ENCODE peak calls at places on chromosomes 2 and 18, in five cellular contexts. V is fibroblast of pulmonary artery, F is heart left ventricle, K is AG10803, G is fibroblast of mammary gland. U is an unnamed sample.
A peak's percentile ranks its signal among the peaks of the same experiment; 100 is the strongest.

GRCh38 chr18:10119528-10119927 is 205.7 kb downstream of the VAPA start:
- DNase-seq in F (no peak), K (no peak), G (no peak), V (no peak), U (no peak)

GRCh38 chr2:88711897-88712296 is 20.4 kb downstream of the RPIA start:
- DNase-seq in F (no peak), K (no peak), G (no peak), V (no peak), U (no peak)

GRCh38 chr2:56199492-56199891 is 15.7 kb downstream of the CCDC85A start:
- DNase-seq in K (peak; percentile 88), F (no peak), V (peak; percentile 80), G (peak; percentile 78), U (no peak)

GRCh38 chr2:226800941-226801784 is 1.5 kb upstream of the IRS1 start:
- DNase-seq in G (peak; percentile 10), K (peak; percentile 78), V (peak; percentile 64), F (peak; percentile 91), U (peak; percentile 75)

GRCh38 chr18:74242451-74243096 is 49.2 kb downstream of the CYB5A start:
- DNase-seq in K (no peak), V (peak; percentile 37), G (peak; percentile 48), F (peak; percentile 40), U (no peak)

GRCh38 chr2:199228887-199229819 is 228.6 kb downstream of the SATB2 start:
- DNase-seq in F (no peak), G (peak; percentile 97), K (peak; percentile 97), V (peak; percentile 54), U (peak; percentile 82)

GRCh38 chr18:3595282-3596273 is 145.6 kb downstream of the TGIF1 start:
- DNase-seq in K (peak; percentile 94), G (peak; percentile 99), V (peak; percentile 94), F (no peak), U (peak; percentile 92)

GRCh38 chr2:2899826-2900225 is 477.8 kb downstream of the EIPR1 start:
- DNase-seq in V (no peak), K (no peak), F (no peak), G (no peak), U (no peak)

DNA sequence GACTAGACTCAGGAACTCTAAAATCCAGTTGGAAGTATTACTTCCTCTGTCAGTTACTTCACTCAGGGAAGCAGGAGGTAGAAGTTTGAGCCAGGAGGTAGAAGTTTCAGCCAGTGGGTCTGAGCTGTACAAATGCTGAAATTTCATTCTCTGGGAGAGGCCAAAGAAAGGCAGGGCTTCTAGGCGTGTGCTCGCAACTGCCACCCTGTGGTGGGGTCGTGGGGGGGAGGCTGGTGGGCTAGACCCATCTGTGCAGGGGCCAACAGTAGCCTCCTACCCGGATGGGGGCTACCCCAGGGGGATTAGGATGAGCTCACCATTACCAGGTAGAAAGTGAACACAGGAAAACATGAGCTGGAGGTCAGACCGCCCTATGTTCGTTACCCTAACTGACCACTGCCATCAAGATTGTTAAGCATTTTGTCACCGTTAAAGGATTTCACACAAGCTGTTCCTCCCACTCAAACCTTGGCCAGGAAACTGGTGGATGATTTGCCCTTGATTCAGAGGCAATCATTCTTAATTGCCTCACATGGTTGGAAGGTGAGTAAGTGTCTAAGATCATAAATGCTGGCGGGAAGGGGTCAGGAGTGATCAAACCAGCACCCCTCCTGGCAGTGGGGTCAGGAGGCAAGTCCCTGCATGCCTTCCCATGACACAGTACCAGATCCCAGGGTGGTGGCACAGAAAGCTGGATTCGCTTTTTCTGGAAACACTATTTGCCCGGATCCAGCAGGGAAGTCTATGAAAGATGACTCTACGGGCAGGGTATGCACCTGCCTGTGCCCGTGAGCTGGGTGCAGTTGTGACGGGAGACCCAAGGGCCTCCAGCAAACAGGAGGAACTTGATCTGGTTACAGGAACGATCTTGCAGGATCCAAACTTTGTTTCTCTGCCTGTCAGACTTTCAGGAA is 5.2 kb upstream of the FHL2 start:
- DNase-seq in G (peak; percentile 97), F (peak; percentile 33), V (peak; percentile 72), K (peak; percentile 96), U (peak; percentile 75)
- H3K4me3 ChIP-seq in G (no peak overlapping the region), F (no peak overlapping the region), V (no peak overlapping the region), K (peak overlapping the region; percentile 1), U (no peak overlapping the region)

DNA sequence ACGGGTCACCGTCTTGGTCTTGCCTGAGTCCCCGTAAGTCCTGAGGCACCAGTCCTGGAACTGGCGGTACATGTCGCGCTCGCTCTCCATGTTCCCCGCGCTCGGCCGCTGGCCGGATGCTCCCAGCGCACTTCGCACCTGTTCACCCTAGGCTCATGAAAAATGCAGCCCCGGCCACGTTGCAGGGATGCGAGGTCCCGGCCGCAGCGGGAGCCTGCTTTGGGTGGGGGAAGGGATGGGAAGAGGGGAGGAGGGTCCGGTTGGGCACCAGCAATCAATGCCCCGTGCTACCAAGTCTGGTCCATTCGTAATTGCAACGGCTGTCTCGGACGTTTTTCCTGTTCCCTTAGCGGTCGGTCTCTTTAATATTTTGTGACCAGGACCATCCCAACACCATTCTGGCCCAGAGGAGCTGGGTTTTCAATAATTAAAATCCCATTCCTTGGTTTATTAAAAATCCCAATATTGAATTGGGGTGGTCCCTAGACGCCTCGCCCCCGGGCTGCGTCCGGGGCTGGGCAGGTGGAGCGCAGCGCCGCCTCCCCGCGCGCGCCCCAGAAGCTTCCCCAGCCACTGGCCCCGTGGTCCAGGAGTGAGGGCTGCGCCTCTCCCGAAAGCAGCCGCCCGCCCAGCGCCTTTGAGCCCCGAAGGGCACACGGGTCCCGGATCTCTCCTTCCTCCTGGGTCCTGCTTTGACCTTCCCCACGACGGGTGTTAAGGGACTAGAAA is 1.4 kb downstream of the NOL4 start:
- DNase-seq in V (no peak), F (no peak), K (no peak), G (no peak), U (no peak)
- H3K4me3 ChIP-seq in V (no peak overlapping the region), F (peak overlapping the region; percentile 24), K (peak overlapping the region; percentile 12), G (no peak overlapping the region), U (peak overlapping the region; percentile 52)

GRCh38 chr2:66573412-66573811 is 138.5 kb downstream of the MEIS1 start:
- DNase-seq in K (no peak), F (no peak), G (no peak), V (no peak), U (no peak)
- H3K4me3 ChIP-seq in K (no peak overlapping the region), F (no peak overlapping the region), G (no peak overlapping the region), V (no peak overlapping the region), U (no peak overlapping the region)

DNA sequence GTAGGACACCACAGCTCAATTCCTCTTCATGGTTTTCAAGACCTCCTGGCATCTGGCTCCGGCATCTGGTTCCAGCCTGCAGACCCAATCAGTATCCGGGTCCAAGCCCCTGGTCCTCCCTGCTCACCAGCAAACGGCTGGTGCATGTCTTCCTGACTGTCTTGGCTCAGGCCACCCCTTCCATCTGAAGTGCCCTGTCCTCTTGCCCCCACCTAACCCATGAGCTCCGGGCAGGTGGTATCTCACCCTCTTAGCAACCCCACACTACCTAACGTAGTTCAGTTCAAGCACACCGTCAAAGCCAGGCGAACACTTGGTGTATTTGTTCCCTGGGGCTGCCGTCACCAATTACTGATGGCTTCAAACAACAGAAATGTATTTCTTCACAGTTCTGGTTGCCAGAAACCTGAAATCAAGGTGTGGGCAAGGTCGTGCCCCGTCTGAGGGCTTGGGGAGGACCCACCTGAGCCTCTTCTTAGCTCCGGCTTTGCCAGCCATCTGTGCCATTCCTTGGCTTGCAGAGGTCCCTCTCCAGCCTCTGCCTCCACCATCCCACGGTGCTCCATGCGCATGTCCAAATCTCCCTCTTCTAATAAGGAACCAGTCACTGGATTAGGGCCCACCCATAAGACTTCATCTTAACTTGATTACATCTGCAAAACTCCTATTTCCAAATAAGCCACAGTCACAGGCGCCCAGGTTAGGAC is 47.2 kb upstream of the ID2 start:
- DNase-seq in F (no peak), G (no peak), V (no peak), K (no peak), U (no peak)
- H3K4me3 ChIP-seq in F (no peak overlapping the region), G (no peak overlapping the region), V (no peak overlapping the region), K (no peak overlapping the region), U (no peak overlapping the region)

GRCh38 chr2:224645722-224646121 is 60.6 kb upstream of the CUL3 start:
- DNase-seq in K (no peak), F (no peak), G (no peak), V (no peak), U (no peak)

GRCh38 chr2:224640694-224641093 is 55.5 kb upstream of the CUL3 start:
- DNase-seq in G (no peak), F (no peak), V (no peak), K (no peak), U (no peak)

GRCh38 chr2:224650815-224651439 is 65.2 kb downstream of the CCDC195 start:
- DNase-seq in V (peak; percentile 52), K (peak; percentile 58), F (no peak), G (peak; percentile 64), U (peak; percentile 29)

DNA sequence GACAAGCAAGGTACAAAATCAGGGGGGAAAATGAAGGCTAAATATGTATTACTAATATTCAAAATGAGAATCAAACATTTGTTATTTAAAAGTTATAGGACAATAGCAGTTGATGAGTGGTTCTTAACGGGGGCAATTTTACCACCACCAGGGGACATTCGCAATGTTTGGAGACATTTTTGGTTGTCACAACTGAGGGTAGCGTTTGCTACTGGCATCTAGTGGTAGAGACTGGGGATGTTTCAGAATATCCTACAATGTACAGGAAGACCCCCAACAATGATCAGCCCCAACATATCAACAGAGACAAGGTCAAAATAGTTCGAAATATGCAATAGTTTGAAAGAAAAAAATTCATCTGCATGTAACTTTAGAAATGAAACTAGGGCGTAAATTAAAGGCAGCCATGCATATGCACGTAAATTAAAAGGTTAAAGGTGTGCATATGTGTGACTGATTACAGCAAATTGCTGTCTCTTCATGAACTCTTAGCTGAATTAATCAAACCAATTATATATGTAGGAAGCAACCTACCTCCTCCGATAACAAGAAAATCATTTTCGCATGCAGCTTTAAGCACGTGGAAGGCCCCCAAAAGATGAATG is 61.2 kb upstream of the CUL3 start:
- DNase-seq in K (no peak), V (peak; percentile 4), G (peak; percentile 28), F (no peak), U (peak; percentile 12)
- H3K4me3 ChIP-seq in K (no peak overlapping the region), V (no peak overlapping the region), G (no peak overlapping the region), F (no peak overlapping the region), U (no peak overlapping the region)

DNA sequence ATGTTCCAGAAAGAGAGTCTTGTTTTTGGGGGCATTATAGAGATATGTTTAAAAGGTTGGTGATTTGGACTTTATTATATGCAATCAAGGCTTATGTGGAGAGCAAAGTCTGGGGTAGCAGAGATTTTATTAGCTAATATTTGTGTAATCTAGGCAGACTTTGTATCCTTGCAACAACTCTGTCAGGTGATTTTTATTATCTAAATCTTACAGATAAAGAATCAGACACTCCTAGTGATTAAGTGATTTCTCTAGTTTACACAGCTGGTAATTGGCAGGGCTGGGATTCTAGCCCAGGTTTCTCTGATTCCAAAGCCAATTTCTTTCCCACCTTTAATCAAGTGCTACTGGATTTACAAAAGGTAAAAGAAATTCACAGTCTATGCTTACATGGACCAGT is 33.3 kb upstream of the NCK2 start:
- DNase-seq in F (no peak), K (no peak), V (no peak), G (no peak), U (no peak)
- H3K4me3 ChIP-seq in F (no peak overlapping the region), K (no peak overlapping the region), V (no peak overlapping the region), G (no peak overlapping the region), U (no peak overlapping the region)

U was measured in brain microvascular endothelial cell.